ENCODE peak calls at places on chromosomes 7 and 10, in six cellular contexts. L is RWPE1, I is RWPE2, F is NCI-H2081, Y is transverse colon, D is ELF-1. S is an unnamed sample.

GRCh38 chr7:128862571-128863432 is at the start of gene ATP6V1F:
- DNase-seq in D (peak), I (peak), F (peak), L (peak), Y (peak), S (peak)

GRCh38 chr10:23918839-23919238 is 290.1 kb upstream of the KIAA1217 start:
- DNase-seq in L (no peak), I (no peak), F (no peak), Y (no peak), D (peak), S (peak)

GRCh38 chr7:127619681-127620405 is 1.9 kb upstream of the PAX4 start:
- DNase-seq in D (peak), F (no peak), Y (no peak), L (no peak), I (no peak), S (no peak)

GRCh38 chr10:131924982-131925649 is 24.3 kb downstream of the PPP2R2D start:
- DNase-seq in I (no peak), D (no peak), F (no peak), L (no peak), Y (no peak), S (no peak)

GRCh38 chr10:31317652-31318381 is 1.2 kb upstream of the ZEB1 start:
- DNase-seq in F (no peak), L (no peak), I (no peak), Y (peak), D (no peak), S (peak)

GRCh38 chr7:92303761-92304160 is 58.0 kb downstream of the ANKIB1 start:
- DNase-seq in F (no peak), L (no peak), D (no peak), Y (no peak), I (no peak), S (no peak)

GRCh38 chr10:26721561-26721960 is 24.1 kb downstream of the PDSS1 start:
- DNase-seq in I (no peak), Y (no peak), F (no peak), L (no peak), D (no peak), S (no peak)

GRCh38 chr7:149011491-149011890 is 16.8 kb downstream of the PDIA4 start:
- DNase-seq in D (no peak), F (no peak), Y (no peak), I (no peak), L (no peak), S (no peak)

GRCh38 chr10:122407375-122408125 is 33.0 kb downstream of the PLEKHA1 start:
- DNase-seq in I (no peak), Y (no peak), F (no peak), D (no peak), L (no peak), S (no peak)

GRCh38 chr7:1862560-1862959 is 192.5 kb downstream of the ELFN1 start:
- DNase-seq in F (no peak), L (no peak), I (no peak), D (no peak), Y (no peak), S (no peak)

GRCh38 chr10:98516352-98516751 is 69.6 kb upstream of the HPS1 start:
- DNase-seq in L (no peak), I (no peak), F (no peak), D (peak), Y (no peak), S (no peak)

GRCh38 chr10:50333872-50334271 is 82.6 kb upstream of the ASAH2 start:
- DNase-seq in I (no peak), L (no peak), Y (no peak), D (no peak), F (no peak), S (no peak)

GRCh38 chr7:65325793-65326432 is 47.7 kb upstream of the ZNF92 start:
- DNase-seq in F (no peak), I (no peak), Y (no peak), D (no peak), L (no peak), S (no peak)